ENCODE peak calls at places on chromosomes 5 and 9, in four cellular contexts. Q is HCT116, T is A549, S is thoracic aorta. D is an unnamed sample. For H3K4me1 and H3K9me3, the result is how much of the 10 kb centered on the place peaks cover.

GRCh38 chr9:111601237-111602018 is 2.0 kb upstream of the PTGR1 start:
- DNase-seq in T (peak), Q (no peak), S (no peak), D (no peak)

GRCh38 chr5:164484948-164485347 is 979.5 kb downstream of the MAT2B start:
- DNase-seq in T (no peak), S (no peak), Q (no peak), D (no peak)

GRCh38 chr9:26882154-26882553 is 10.4 kb downstream of the CAAP1 start:
- DNase-seq in S (no peak), Q (no peak), T (no peak), D (no peak)

GRCh38 chr5:91384671-91385430 is 1.7 kb upstream of the ARRDC3 start:
- DNase-seq in Q (peak), S (peak), T (peak), D (no peak)

GRCh38 chr5:10009802-10010201 is 239.9 kb downstream of the ATPSCKMT start:
- DNase-seq in T (no peak), S (no peak), Q (no peak), D (no peak)

GRCh38 chr5:145130996-145131395 is 704.1 kb downstream of the PRELID2 start:
- DNase-seq in Q (no peak), T (no peak), S (no peak), D (no peak)

GRCh38 chr9:131402073-131402472 is 8.2 kb downstream of the PRRC2B start:
- DNase-seq in T (no peak), Q (no peak), S (no peak), D (no peak)

GRCh38 chr5:91194861-91195460 is 188.2 kb downstream of the ARRDC3 start:
- DNase-seq in T (no peak), S (no peak), Q (no peak), D (no peak)

GRCh38 chr9:84554069-84554659 is 115.4 kb upstream of the NTRK2 start:
- DNase-seq in Q (no peak), T (no peak), S (no peak), D (no peak)

GRCh38 chr9:7206221-7206758 is 448.5 kb downstream of the KDM4C start:
- DNase-seq in Q (no peak), S (no peak), T (no peak), D (no peak)

GRCh38 chr5:120655828-120656435 is 191.8 kb downstream of the PRR16 start:
- DNase-seq in S (no peak), T (peak), Q (peak), D (no peak)

GRCh38 chr9:131999692-132000551 is 79.7 kb downstream of the MED27 start:
- DNase-seq in Q (no peak), T (no peak), S (no peak), D (no peak)

GRCh38 chr9:89116064-89116817 is 62.4 kb downstream of the SHC3 start:
- DNase-seq in Q (no peak), S (no peak), T (no peak), D (no peak)

GRCh38 chr5:167466992-167467391 is 824.5 kb upstream of the WWC1 start:
- DNase-seq in S (no peak), T (no peak), Q (no peak), D (no peak)

GRCh38 chr5:170126626-170127025 is 20.9 kb downstream of the FOXI1 start:
- DNase-seq in Q (no peak), S (no peak), T (no peak), D (no peak)

GRCh38 chr5:170117736-170118135 is 12.0 kb downstream of the FOXI1 start:
- DNase-seq in T (no peak), Q (no peak), S (no peak), D (no peak)

GRCh38 chr5:170120576-170120975 is 14.9 kb downstream of the FOXI1 start:
- DNase-seq in Q (no peak), S (no peak), T (no peak), D (no peak)

GRCh38 chr5:170126061-170126460 is 20.4 kb downstream of the FOXI1 start:
- DNase-seq in Q (no peak), S (no peak), T (no peak), D (no peak)

GRCh38 chr5:170121321-170121720 is 15.6 kb downstream of the FOXI1 start:
- DNase-seq in S (no peak), Q (no peak), T (no peak), D (no peak)
- H3K27ac ChIP-seq in S (no peak), Q (no peak), T (no peak), D (no peak)

GRCh38 chr9:70093095-70093494 is 49.4 kb downstream of the MAMDC2 start:
- DNase-seq in S (no peak), T (no peak), Q (no peak), D (no peak)
- H3K4me1 ChIP-seq in S (under half), T (under half), Q (under half), D (under half)

DNA sequence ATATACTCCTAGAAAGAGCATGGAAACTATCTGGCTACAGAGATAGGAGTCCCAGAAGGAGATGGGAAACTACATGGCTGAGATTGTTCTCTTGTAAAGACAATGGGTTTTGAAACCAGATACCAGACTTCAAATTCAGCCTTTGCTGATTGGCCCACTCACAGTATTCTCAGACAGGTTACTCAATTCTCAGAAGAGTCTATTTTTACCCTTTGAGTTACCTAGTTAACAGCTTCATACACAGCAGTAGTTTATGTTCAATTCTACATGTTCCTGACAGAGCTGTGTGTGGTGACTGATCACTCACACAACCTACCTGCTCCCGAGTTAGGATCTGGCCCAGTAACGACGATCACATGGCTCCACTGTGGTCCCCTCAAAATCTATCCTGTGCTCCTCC is 14.0 kb downstream of the ZFP62 start:
- DNase-seq in Q (no peak), T (no peak), S (no peak), D (no peak)
- H3K9me3 ChIP-seq in Q (under half), T (half or more), S (under half), D (under half)

DNA sequence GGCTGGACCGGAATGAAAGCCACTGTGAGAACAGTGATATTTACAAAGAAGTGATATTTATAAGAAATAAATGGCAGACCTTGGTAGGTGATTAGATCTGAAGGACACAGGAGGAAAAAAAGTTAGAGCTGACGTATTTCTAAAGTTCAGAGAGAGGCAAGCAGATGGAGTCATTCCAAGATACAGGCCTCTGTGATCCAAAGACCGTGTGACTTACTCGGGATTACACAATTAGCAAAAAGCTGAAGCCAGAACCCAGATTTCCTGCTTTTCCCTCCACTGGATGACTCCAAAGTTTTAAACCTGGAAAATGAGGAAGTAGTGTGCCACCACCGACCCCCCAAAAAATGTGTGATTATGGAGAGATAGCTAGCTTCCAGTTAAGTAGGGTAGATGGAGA is 3.1 kb upstream of the DOCK8 start:
- DNase-seq in S (no peak), T (no peak), Q (no peak), D (no peak)
- H3K27ac ChIP-seq in S (no peak), T (no peak), Q (no peak), D (no peak)

DNA sequence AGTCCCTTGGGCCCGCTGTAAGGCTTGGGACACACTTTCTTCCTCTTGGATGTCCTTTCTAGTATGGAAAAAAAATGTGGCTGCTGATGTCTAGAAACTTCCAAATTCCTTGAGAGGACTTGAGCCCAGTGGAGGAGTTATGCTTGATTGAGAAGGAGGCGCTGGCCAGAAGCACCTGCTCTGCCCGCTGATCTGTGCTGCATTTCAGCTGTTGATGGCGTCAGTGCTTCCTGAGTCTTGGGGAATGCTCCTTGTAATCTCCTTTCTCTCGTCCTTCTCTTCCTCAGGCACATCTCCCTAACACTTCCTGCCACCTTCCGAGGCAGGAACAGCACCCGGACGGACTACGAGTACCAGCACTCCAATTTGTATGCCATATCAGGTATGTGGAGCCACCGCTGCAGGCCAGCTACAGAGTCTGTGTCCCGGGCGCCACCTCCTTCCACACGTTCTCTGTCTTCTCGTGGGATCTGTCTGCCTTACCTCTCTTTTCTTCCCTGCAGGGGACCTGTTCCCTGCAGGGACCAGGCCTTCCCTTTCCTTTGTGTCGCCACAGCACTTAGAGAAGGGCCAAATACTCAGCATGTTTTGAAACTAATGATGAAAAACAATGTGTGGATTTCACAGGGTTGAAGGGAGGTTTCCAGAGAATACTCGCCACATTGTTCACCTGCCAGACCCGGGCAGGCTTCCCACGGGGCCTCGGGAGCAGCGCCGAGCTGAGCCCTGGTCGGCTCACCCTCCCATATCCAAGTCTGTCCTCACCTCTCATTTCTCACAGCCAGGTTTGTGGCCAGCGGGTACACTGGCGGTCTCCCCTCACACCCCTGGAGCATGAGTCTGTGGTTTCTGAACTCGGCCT is 95.2 kb downstream of the MVB12B start:
- DNase-seq in Q (no peak), T (no peak), S (no peak), D (no peak)
- H3K4me1 ChIP-seq in Q (under half), T (under half), S (under half), D (under half)

DNA sequence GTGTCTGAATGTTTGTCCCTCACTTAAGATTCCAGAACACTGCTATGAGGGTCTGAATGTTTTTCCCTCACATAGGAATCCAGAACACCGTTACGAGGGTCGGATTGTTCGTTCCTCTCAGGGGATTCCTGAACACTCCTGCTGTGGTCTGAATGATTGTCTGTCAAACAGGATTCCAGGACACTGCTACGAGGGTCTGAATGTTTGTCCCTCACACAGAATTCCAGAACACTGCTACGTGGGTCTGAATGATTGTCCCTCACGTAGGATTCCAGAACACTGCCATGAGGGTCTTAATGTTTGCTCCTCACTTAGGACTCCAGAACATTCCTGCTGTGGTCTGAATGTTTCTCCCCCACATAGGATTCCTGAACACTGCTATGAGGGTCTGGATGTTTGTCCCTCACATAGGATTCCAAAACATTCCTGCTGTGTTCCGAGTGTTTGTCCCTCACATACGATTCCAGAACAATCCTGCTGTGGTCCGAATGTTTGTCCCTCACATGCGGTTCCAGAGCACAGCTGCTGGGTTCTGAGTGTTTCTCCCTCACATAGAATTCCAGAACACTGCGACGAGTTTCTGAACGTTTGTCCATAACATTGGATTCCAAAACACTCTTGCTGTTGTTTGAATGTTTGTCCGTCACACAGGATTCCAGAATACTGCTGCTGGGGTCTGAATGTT is 199.5 kb downstream of the FOXD4L6 start:
- DNase-seq in T (no peak), S (no peak), Q (no peak), D (no peak)
- H3K9me3 ChIP-seq in T (half or more), S (half or more), Q (under half), D (half or more)

GRCh38 chr9:124392254-124392653 is 23.0 kb downstream of the PSMB7 start:
- DNase-seq in T (no peak), S (no peak), Q (no peak), D (no peak)

GRCh38 chr9:124389146-124389939 is 25.9 kb downstream of the PSMB7 start:
- DNase-seq in T (no peak), Q (no peak), S (no peak), D (no peak)

GRCh38 chr9:124392855-124393460 is 22.3 kb downstream of the PSMB7 start:
- DNase-seq in T (peak), Q (peak), S (no peak), D (no peak)

GRCh38 chr9:124388275-124389048 is 26.8 kb downstream of the PSMB7 start:
- DNase-seq in Q (no peak), T (no peak), S (no peak), D (no peak)

DNA sequence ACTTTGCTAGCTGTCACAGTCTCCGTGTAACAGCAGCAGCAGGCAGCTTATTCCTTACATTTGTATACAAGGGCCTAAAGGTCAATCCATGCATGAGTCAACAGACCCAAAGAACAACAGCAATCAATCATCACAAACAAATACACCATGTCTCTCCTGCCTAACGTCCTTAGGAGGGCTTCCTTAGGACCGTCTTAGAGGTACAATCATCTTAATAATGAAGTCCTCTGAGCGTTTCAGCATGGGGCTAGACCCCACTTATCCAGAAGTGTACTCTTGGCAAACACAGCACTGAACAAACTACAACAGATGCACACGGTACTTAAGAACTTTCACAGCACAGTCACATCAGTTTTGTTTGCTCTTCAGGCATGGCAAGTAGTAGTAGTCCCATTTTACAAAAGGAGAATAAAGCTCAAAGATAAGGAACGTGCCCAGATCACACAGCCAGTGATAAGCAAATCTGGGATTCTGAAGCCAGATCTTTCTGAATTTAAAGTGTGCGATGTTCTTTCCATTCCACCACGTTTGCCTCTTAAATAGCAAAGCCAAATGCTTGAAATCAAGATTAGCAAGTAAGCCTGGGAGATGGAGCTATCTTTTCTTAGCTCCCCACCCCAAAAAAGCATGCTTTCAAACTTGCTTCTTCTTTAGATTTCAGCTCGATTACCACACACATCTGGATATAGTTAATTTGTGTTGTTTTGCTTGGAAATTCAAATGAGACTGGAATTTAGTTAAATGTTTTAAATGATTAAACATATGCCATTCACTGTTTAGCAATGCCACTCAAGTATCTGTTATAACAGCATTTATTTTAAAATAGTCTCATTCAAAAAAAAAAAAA is 24.2 kb downstream of the PSMB7 start:
- DNase-seq in S (no peak), Q (no peak), T (peak), D (no peak)
- H3K27ac ChIP-seq in S (no peak), Q (no peak), T (peak), D (no peak)

GRCh38 chr9:130198501-130199179 is 26.4 kb downstream of the NCS1 start:
- DNase-seq in S (no peak), T (no peak), Q (no peak), D (peak)
- H3K4me1 ChIP-seq in S (half or more), T (under half), Q (under half), D (half or more)

GRCh38 chr5:150945501-150945900 is 40.7 kb upstream of the ZNF300 start:
- DNase-seq in Q (no peak), S (no peak), T (no peak), D (no peak)

GRCh38 chr5:150946351-150946905 is 41.6 kb upstream of the ZNF300 start:
- DNase-seq in Q (no peak), T (no peak), S (peak), D (peak)

GRCh38 chr5:150945947-150946346 is 41.2 kb upstream of the ZNF300 start:
- DNase-seq in Q (no peak), S (no peak), T (no peak), D (no peak)

DNA sequence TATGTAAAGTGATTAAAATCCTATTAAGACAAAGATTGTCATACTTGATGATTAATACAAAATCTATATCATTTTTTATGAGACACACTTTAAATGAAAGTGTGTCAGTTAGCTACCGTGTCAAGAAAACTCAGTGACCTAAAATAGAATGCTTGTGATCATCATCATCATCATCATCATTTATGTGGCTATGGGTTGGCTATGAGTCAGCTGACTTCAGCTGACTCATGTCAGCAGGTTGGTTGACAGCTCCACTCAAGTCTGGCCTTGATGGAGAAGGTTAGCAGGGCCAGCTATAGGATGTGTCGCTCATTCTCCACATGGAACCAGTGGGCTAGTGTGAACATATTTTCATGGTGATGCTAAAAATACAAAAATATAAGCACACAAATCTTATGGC is 43.8 kb upstream of the ZNF300 start:
- DNase-seq in S (no peak), Q (no peak), T (no peak), D (no peak)
- H3K9me3 ChIP-seq in S (under half), Q (under half), T (half or more), D (half or more)

DNA sequence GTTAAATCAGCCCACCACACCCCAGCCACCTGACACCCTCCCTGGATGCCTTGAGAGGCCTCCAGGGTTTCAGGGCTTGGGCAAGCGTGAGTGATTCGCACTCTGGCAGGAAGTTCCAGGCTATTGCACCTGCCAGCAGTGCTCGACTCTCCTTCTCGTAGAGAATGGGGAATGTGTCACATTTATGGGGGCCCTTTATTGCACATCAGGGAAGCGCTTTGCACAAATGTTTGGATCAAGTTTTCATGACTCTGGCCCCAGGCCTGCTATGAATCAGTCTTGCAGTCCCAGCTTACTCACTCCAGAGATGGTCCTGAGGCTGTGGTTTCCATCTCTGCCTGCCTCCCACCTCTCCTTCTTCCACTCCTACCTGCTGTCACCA is 66.1 kb upstream of the ADRA1B start:
- DNase-seq in S (no peak), Q (no peak), T (no peak), D (no peak)
- H3K27ac ChIP-seq in S (no peak), Q (no peak), T (peak), D (no peak)

D was measured in ascending aorta.